ENCODE peak calls at places on chromosomes 3 and 15, in six cellular contexts. S, V, Q, R, Z and K are unnamed samples.

GRCh38 chr3:43059456-43059855 is 46.4 kb downstream of the POMGNT2 start:
- DNase-seq in S (no peak), V (no peak), Q (no peak), R (no peak), Z (no peak), K (no peak)

GRCh38 chr15:41568350-41569017 is 9.5 kb downstream of the TYRO3 start:
- DNase-seq in S (peak), V (no peak), Q (no peak), R (no peak), Z (peak), K (no peak)

GRCh38 chr3:54188176-54188791 is 65.9 kb downstream of the CACNA2D3 start:
- DNase-seq in S (peak), V (no peak), Q (no peak), R (peak), Z (peak), K (peak)

GRCh38 chr3:171374661-171375285 is 85.4 kb downstream of the TNIK start:
- DNase-seq in S (no peak), V (no peak), Q (no peak), R (peak), Z (peak), K (peak)

GRCh38 chr3:155946178-155946577 is 75.7 kb downstream of the GMPS start:
- DNase-seq in S (no peak), V (no peak), Q (no peak), R (peak), Z (peak), K (peak)

GRCh38 chr3:171802601-171802956 is 7.7 kb downstream of the PLD1 start:
- DNase-seq in S (peak), V (no peak), Q (no peak), R (no peak), Z (no peak), K (no peak)

GRCh38 chr3:68424796-68425460 is 507.4 kb downstream of the TAFA4 start:
- DNase-seq in S (no peak), V (no peak), Q (no peak), R (no peak), Z (no peak), K (no peak)

GRCh38 chr3:28077566-28077965 is 163.9 kb upstream of the CMC1 start:
- DNase-seq in S (peak), V (no peak), Q (peak), R (peak), Z (peak), K (peak)

GRCh38 chr3:21750291-21750690 is 719 bp downstream of the ZNF385D start:
- DNase-seq in S (no peak), V (no peak), Q (no peak), R (peak), Z (peak), K (peak)

GRCh38 chr15:72861511-72861910 is 78.0 kb upstream of the ADPGK start:
- DNase-seq in S (no peak), V (no peak), Q (no peak), R (no peak), Z (no peak), K (no peak)

GRCh38 chr3:62597481-62597880 is 224.1 kb upstream of the FEZF2 start:
- DNase-seq in S (no peak), V (no peak), Q (no peak), R (peak), Z (no peak), K (no peak)

GRCh38 chr3:62587579-62588031 is 214.3 kb upstream of the FEZF2 start:
- DNase-seq in S (no peak), V (no peak), Q (no peak), R (peak), Z (peak), K (peak)

GRCh38 chr3:62589078-62589477 is 215.7 kb upstream of the FEZF2 start:
- DNase-seq in S (no peak), V (no peak), Q (no peak), R (no peak), Z (no peak), K (no peak)

GRCh38 chr3:62587169-62587568 is 213.8 kb upstream of the FEZF2 start:
- DNase-seq in S (no peak), V (no peak), Q (no peak), R (no peak), Z (peak), K (peak)

DNA sequence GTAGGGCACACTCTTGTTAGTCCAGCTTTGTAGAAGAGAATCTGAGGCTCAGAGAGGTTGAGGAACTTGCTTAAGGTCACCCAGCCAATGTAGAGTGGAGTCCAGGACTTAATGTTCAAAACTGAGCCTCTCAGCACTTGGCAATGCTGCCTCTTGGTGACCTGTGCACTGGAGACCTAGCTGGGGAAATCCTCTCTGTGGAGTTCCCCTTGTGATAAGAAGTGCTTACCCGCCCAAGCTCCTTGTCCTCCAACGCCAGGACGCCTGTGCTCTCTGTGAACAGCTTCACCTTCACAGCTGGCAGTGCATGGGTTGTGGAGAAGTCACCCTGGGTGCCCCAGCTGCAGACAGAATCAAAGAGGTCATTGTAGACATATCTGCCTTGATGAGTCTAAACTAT is 219.1 kb upstream of the FEZF2 start:
- DNase-seq in S (no peak), V (no peak), Q (no peak), R (no peak), Z (no peak), K (no peak)
- H3K4me3 ChIP-seq in S (no peak), V (no peak), Q (no peak), R (no peak), Z (no peak), K (no peak)

GRCh38 chr3:129429597-129429996 is 1.2 kb upstream of the EFCAB12 start:
- DNase-seq in S (no peak), V (no peak), Q (no peak), R (no peak), Z (no peak), K (no peak)

GRCh38 chr3:129428020-129428381 is 435 bp downstream of the EFCAB12 start:
- DNase-seq in S (no peak), V (no peak), Q (no peak), R (no peak), Z (no peak), K (no peak)

GRCh38 chr3:129425619-129426018 is 2.8 kb downstream of the EFCAB12 start:
- DNase-seq in S (no peak), V (no peak), Q (no peak), R (no peak), Z (no peak), K (no peak)

GRCh38 chr3:129429080-129429451 is 630 bp upstream of the EFCAB12 start:
- DNase-seq in S (no peak), V (no peak), Q (no peak), R (no peak), Z (no peak), K (no peak)

GRCh38 chr3:129428382-129429079 is at the start of gene EFCAB12:
- DNase-seq in S (peak), V (peak), Q (peak), R (peak), Z (peak), K (peak)
- TF ChIP-seq CTCF in S (no peak), V (no peak), Q (no peak), R (peak), Z (no peak), K (no peak)

DNA sequence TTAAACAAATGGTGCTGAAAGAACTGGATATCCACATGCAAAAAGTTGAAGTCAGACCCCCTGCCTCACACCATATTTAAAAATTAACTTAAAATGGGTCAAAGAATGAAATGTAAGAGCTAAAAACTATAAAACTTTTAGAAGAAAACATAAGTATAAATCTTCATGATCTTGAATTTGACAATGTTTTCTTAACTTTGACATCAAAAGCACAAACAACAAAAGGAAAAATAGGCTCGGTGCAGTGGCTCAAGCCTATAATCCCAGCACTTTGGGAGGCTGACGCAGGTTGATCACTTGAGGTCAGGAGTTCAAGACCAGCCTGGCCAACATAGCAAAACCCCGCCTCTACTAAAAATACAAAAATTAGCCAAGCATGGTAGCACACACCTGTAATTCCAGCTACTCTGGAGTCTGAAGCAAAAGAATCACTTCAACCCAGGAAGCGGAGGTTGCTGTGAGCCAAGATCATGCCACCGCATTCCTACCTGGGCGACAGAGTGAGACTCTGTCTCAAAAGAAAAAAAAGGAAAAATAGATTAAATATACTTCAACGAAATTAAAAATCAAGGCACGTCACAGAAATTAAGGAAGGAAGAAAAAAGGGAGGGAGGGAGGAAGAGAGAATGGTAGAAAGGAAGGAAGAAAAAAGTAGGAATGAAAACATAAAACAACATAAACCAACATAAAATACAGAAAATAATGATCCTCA is 1.5 kb downstream of the RAB27A start:
- DNase-seq in S (no peak), V (no peak), Q (no peak), R (no peak), Z (no peak), K (no peak)
- H3K4me3 ChIP-seq in S (peak), V (peak), Q (peak), R (no peak), Z (peak), K (no peak)

GRCh38 chr3:190840146-190840545 is 22.3 kb downstream of the GMNC start:
- DNase-seq in S (no peak), V (no peak), Q (no peak), R (no peak), Z (peak), K (peak)
- TF ChIP-seq CTCF in S (no peak), V (no peak), Q (no peak), R (no peak), Z (no peak), K (no peak)